ENCODE peak calls at places on chromosomes 13 and 19, in four cellular contexts. A is HL-60, C is astrocyte of the cerebellum, W is cardiac fibroblast. B is an unnamed sample.

GRCh38 chr13:50843256-50844043 is at the start of gene DLEU7:
- DNase-seq in W (no peak), A (no peak), C (no peak), B (no peak)

GRCh38 chr19:34732548-34733255 is 1.3 kb upstream of the ZNF181 start:
- DNase-seq in A (no peak), W (no peak), C (no peak), B (no peak)

GRCh38 chr13:29131159-29131558 is 311.0 kb downstream of the MTUS2 start:
- DNase-seq in C (no peak), W (no peak), A (no peak), B (no peak)

GRCh38 chr13:47675871-47676270 is 325.2 kb downstream of the SUCLA2 start:
- DNase-seq in W (no peak), A (no peak), C (no peak), B (no peak)

GRCh38 chr19:45075215-45076028 is 856 bp downstream of the ZNF296 start:
- DNase-seq in W (peak), A (peak), C (no peak), B (peak)

GRCh38 chr13:63351081-63351480 is 1935.4 kb upstream of the PCDH20 start:
- DNase-seq in C (no peak), A (no peak), W (no peak), B (no peak)

GRCh38 chr13:39601636-39602035 is 1.4 kb downstream of the LHFPL6 start:
- DNase-seq in A (no peak), C (no peak), W (no peak), B (no peak)

GRCh38 chr19:35752746-35753350 is 4.0 kb downstream of the HSPB6 start:
- DNase-seq in A (no peak), W (no peak), C (no peak), B (no peak)

GRCh38 chr13:62702502-62702901 is 1286.9 kb upstream of the PCDH20 start:
- DNase-seq in W (no peak), C (no peak), A (no peak), B (no peak)

GRCh38 chr19:48752511-48753365 is at the start of gene FUT1:
- DNase-seq in C (no peak), A (no peak), W (peak), B (no peak)

GRCh38 chr19:38538793-38539528 is 78.8 kb downstream of the MAP4K1 start:
- DNase-seq in A (no peak), W (no peak), C (no peak), B (no peak)

GRCh38 chr13:93226065-93226622 is 463 bp upstream of the GPC6 start:
- DNase-seq in C (no peak), W (no peak), A (no peak), B (no peak)

GRCh38 chr13:28819748-28820098 is 416 bp upstream of the MTUS2 start:
- DNase-seq in A (no peak), C (no peak), W (peak), B (no peak)

GRCh38 chr13:107375701-107376350 is 807.9 kb upstream of the ARGLU1 start:
- DNase-seq in W (no peak), A (no peak), C (no peak), B (no peak)

GRCh38 chr13:27389891-27390290 is 34.5 kb upstream of the GTF3A start:
- DNase-seq in C (no peak), A (no peak), W (no peak), B (no peak)

GRCh38 chr19:44943801-44944249 is 1.8 kb downstream of the APOC4 start:
- DNase-seq in A (peak), W (peak), C (no peak), B (peak)

GRCh38 chr13:60326273-60326672 is 70.7 kb upstream of the TDRD3 start:
- DNase-seq in W (no peak), C (no peak), A (no peak), B (no peak)

GRCh38 chr13:114102521-114103288 is 29.7 kb downstream of the RASA3 start:
- DNase-seq in W (no peak), A (no peak), C (no peak), B (peak)
- TF ChIP-seq CTCF in W (no peak), A (no peak), C (no peak), B (no peak)

GRCh38 chr13:20702945-20703784 is at the start of gene IL17D:
- DNase-seq in C (no peak), W (peak), A (no peak), B (no peak)
- TF ChIP-seq CTCF in C (no peak), W (no peak), A (no peak), B (no peak)

GRCh38 chr19:56120371-56121179 is 520 bp downstream of the ZNF787 start:
- DNase-seq in A (peak), W (peak), C (peak), B (peak)
- TF ChIP-seq CTCF in A (no peak), W (peak), C (no peak), B (peak)

DNA sequence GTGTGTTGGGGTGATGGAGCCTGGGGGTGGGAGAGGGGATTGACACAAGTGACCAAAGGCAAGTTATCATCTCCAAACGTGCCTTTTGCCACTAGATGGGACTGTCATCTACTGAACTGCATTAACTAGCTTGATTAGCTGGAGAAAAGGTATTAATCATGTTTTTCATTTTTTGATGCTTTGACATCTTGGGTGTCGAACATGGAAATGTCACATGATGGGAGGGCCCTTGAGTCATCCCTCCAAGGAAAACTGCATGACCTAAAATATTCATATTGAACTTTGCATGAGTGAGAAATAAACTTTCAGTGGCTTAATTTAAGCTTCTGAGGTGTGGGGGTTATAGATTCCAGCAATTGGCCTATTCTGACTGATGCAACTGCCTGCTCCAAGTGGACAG is 73.3 kb downstream of the ALOX5AP start:
- DNase-seq in A (no peak), C (no peak), W (peak), B (no peak)
- TF ChIP-seq CTCF in A (no peak), C (no peak), W (no peak), B (no peak)

DNA sequence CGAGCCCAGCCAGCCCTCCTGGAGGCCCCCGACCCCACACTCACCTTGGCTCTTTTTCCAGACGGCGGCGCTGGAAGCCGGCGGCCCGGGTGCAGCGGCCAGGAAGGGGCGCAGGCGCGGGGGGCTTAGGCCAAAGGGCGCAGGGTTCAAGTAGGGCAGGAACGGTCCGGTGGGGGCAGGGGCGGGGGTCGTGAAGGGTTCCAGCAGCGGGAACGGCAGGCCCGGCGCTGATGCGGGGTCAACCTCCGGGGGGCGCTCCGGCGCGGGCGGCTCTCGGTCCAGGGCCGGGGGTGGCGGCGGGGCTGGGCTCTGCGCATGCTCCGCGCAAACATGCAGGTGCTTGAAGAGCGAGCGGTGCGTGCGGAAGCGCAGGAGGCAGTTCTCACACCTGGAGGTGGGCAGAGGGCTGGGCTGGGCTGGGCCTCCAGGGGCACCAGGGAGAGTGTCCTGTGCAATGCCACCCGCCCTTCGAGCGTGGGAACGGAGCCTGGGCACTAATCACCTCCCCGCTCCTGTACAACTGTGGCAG is 2.3 kb downstream of the ZNF414 start:
- DNase-seq in W (no peak), A (no peak), C (no peak), B (no peak)
- TF ChIP-seq CTCF in W (no peak), A (no peak), C (no peak), B (no peak)

DNA sequence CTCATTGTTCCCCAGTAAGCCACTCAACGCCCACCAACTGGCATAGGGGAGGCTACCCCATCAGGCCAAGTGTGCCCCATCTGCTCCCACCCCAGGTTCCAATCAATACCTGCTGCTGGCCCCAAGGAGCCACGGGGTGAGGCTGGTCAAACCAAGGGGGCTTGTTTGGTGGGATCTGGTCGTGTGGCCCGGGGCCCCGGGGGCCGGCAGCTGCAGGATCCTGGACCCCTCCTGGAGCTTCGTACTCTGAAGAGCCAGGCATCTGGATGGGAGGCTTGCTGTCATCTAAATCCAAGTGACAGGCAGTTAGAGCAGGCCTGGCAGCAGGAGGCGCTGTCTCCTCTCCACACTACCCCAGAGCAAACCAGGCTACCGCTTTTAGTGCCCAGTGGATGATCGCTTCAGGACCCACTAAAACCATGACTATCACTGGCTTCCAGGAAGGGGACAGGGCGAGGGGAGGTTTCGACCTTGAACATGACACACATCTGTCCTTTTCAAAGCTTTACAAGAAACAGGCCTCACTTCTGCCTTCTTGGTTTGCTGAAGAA is 14.2 kb downstream of the CHERP start:
- DNase-seq in C (no peak), W (peak), A (no peak), B (no peak)
- TF ChIP-seq CTCF in C (peak), W (peak), A (peak), B (peak)

GRCh38 chr19:51525731-51526130 is 5.7 kb downstream of the SIGLEC6 start:
- DNase-seq in W (no peak), C (no peak), A (no peak), B (no peak)
- TF ChIP-seq CTCF in W (no peak), C (no peak), A (no peak), B (no peak)

DNA sequence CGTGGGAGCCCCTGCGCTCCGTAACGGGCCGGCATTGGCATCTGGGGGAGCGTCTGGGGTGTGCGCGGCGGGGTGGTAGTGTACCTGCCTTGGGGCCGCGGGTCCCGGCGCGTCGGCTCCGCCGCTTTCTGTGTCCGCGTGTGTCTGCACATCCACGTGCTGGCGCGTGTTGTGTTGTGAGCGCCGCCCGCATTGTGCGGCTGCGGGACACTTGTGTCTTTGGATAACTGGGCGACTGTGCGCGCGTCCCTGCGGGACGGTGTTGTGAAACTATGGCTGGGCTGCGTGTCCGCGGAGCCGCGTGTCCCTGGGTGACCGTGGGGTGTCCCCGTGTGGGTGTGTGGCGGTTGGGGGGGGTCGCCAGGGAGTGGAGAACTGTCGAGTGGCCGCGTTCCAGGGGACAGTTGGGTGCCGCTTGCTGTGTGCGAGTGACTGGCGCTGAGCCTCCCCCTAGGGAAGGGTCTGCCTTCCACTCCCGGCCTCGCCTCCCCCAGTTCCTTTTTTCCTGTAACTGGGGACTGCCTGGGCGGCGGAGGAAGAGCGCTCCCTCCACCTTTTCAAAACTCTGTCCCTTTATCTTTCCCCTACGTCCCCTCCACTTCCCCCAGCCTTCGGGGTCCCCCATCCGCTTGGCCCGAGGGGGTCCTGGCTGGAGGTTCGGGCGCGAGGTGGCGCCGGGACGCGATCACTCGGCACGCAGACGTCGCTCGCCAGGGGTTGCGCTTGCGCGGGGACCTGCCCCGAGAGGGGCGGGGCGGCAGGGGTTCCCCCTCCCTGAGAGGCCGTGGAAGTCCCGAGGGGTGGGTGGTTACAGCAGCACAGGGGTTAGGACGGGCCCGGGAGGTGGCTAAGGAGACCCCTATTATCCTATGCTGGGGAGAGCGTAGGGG is 5.6 kb upstream of the NFIC start:
- DNase-seq in W (peak), C (no peak), A (peak), B (no peak)
- TF ChIP-seq CTCF in W (no peak), C (no peak), A (no peak), B (no peak)

DNA sequence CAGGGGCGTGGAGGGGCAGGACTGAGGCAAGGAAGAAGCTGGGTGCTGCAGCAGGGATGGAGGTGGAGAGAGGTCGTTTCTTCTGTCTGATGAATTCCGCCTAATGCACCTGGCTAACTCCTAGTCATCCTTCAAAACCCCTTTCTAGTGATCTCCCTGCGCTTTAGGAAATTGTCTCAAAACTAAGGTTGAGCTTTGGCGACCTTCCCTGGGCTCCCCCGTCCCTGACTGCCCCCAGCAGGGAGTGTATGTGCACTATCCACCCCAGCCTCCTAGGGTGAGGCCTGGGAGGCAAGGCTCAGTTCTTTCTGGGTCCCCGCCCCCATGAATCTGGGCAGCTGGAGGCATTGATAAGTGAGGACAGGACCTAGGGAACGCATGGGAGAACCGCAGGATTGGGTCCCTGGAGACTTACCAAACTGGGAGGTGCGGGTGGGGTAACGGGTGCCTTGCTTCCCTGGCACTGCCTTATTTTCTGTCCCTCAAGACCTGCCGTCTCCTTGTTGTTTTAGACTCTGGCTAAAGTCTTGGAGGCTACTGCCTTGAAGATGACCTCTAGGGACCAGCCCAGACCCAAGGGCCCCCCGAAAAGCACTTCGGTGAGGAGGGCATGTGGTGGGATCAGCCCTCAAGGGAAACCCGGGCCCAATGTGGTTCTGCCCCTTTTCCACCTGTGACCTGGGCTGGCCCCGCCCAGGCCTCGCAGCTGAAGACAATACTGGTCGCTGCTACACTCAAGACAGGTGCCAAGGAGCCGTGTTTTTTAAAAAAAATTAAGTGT is 512 bp downstream of the TLE6 start:
- DNase-seq in C (no peak), W (no peak), A (no peak), B (no peak)
- TF ChIP-seq CTCF in C (no peak), W (no peak), A (no peak), B (no peak)

GRCh38 chr13:46296920-46297319 is 85.2 kb downstream of the LRRC63 start:
- DNase-seq in A (no peak), C (peak), W (peak), B (no peak)
- TF ChIP-seq CTCF in A (no peak), C (no peak), W (no peak), B (no peak)

B was measured in CD14-positive monocyte.